ENCODE peak calls at places on chromosomes 3 and 15, in eight cellular contexts. One of them, this sample, is unnamed.

GRCh38 chr3:122857019-122857418 is 62.1 kb downstream of the SLC49A4 start:
- DNase-seq in thyroid gland: no peak
- DNase-seq in PC-9: peak
- DNase-seq in suprapubic skin: no peak
- DNase-seq in substantia nigra: no peak
- DNase-seq in right cardiac atrium: no peak
- DNase-seq in aorta: no peak
- DNase-seq in ovary: no peak
- DNase-seq in this sample: no peak

GRCh38 chr15:40292246-40292645 is 9.4 kb upstream of the ANKRD63 start:
- DNase-seq in ovary: no peak
- DNase-seq in thyroid gland: no peak
- DNase-seq in suprapubic skin: no peak
- DNase-seq in aorta: no peak
- DNase-seq in right cardiac atrium: peak
- DNase-seq in substantia nigra: no peak
- DNase-seq in PC-9: no peak
- DNase-seq in this sample: no peak

GRCh38 chr3:140386357-140387100 is 291.3 kb upstream of the TRIM42 start:
- DNase-seq in PC-9: no peak
- DNase-seq in substantia nigra: no peak
- DNase-seq in thyroid gland: peak
- DNase-seq in suprapubic skin: no peak
- DNase-seq in ovary: peak
- DNase-seq in aorta: no peak
- DNase-seq in right cardiac atrium: no peak
- DNase-seq in this sample: no peak

GRCh38 chr3:14680716-14681115 is 5.8 kb downstream of the C3orf20 start:
- DNase-seq in suprapubic skin: no peak
- DNase-seq in ovary: no peak
- DNase-seq in aorta: no peak
- DNase-seq in substantia nigra: no peak
- DNase-seq in thyroid gland: peak
- DNase-seq in right cardiac atrium: peak
- DNase-seq in PC-9: no peak
- DNase-seq in this sample: no peak

GRCh38 chr15:70793694-70794093 is 30.3 kb upstream of the UACA start:
- DNase-seq in suprapubic skin: no peak
- DNase-seq in ovary: no peak
- DNase-seq in thyroid gland: no peak
- DNase-seq in substantia nigra: no peak
- DNase-seq in aorta: no peak
- DNase-seq in PC-9: no peak
- DNase-seq in right cardiac atrium: no peak
- DNase-seq in this sample: no peak

GRCh38 chr15:98853161-98853560 is 154.4 kb downstream of the PGPEP1L start:
- DNase-seq in ovary: peak
- DNase-seq in PC-9: peak
- DNase-seq in substantia nigra: peak
- DNase-seq in right cardiac atrium: peak
- DNase-seq in thyroid gland: peak
- DNase-seq in aorta: peak
- DNase-seq in suprapubic skin: peak
- DNase-seq in this sample: no peak

GRCh38 chr3:177150970-177151627 is 46.2 kb downstream of the TBL1XR1 start:
- DNase-seq in right cardiac atrium: no peak
- DNase-seq in suprapubic skin: no peak
- DNase-seq in PC-9: peak
- DNase-seq in substantia nigra: no peak
- DNase-seq in ovary: no peak
- DNase-seq in thyroid gland: no peak
- DNase-seq in aorta: no peak
- DNase-seq in this sample: peak

GRCh38 chr15:74396445-74397238 is 29.2 kb upstream of the CYP11A1 start:
- DNase-seq in ovary: no peak
- DNase-seq in suprapubic skin: no peak
- DNase-seq in PC-9: peak
- DNase-seq in thyroid gland: no peak
- DNase-seq in aorta: no peak
- DNase-seq in substantia nigra: peak
- DNase-seq in right cardiac atrium: peak
- DNase-seq in this sample: peak

GRCh38 chr3:8503461-8503860 is 1.8 kb downstream of the LMCD1 start:
- DNase-seq in PC-9: peak
- DNase-seq in ovary: no peak
- DNase-seq in substantia nigra: no peak
- DNase-seq in suprapubic skin: no peak
- DNase-seq in thyroid gland: no peak
- DNase-seq in right cardiac atrium: no peak
- DNase-seq in aorta: no peak
- DNase-seq in this sample: no peak

GRCh38 chr3:17638351-17638750 is 104.1 kb downstream of the TBC1D5 start:
- DNase-seq in right cardiac atrium: no peak
- DNase-seq in thyroid gland: no peak
- DNase-seq in PC-9: no peak
- DNase-seq in ovary: no peak
- DNase-seq in aorta: no peak
- DNase-seq in suprapubic skin: no peak
- DNase-seq in substantia nigra: no peak
- DNase-seq in this sample: no peak

GRCh38 chr3:123303976-123304560 is 102.3 kb downstream of the SEC22A start:
- DNase-seq in ovary: no peak
- DNase-seq in thyroid gland: no peak
- DNase-seq in aorta: no peak
- DNase-seq in substantia nigra: no peak
- DNase-seq in PC-9: no peak
- DNase-seq in suprapubic skin: no peak
- DNase-seq in right cardiac atrium: peak
- DNase-seq in this sample: no peak

GRCh38 chr15:88646951-88647350 is 8.1 kb downstream of the ISG20 start:
- DNase-seq in suprapubic skin: peak
- DNase-seq in aorta: no peak
- DNase-seq in right cardiac atrium: no peak
- DNase-seq in substantia nigra: no peak
- DNase-seq in thyroid gland: no peak
- DNase-seq in PC-9: no peak
- DNase-seq in ovary: no peak
- DNase-seq in this sample: no peak

GRCh38 chr3:143855183-143855582 is 6.9 kb upstream of the SLC9A9 start:
- DNase-seq in substantia nigra: no peak
- DNase-seq in aorta: no peak
- DNase-seq in suprapubic skin: no peak
- DNase-seq in PC-9: no peak
- DNase-seq in ovary: no peak
- DNase-seq in right cardiac atrium: no peak
- DNase-seq in thyroid gland: no peak
- DNase-seq in this sample: no peak

GRCh38 chr15:82177291-82178010 is 85.1 kb downstream of the EFL1 start:
- DNase-seq in right cardiac atrium: no peak
- DNase-seq in aorta: no peak
- DNase-seq in ovary: no peak
- DNase-seq in thyroid gland: no peak
- DNase-seq in suprapubic skin: no peak
- DNase-seq in PC-9: no peak
- DNase-seq in substantia nigra: no peak
- DNase-seq in this sample: peak

GRCh38 chr3:139561959-139562676 is 22.6 kb upstream of the RBP1 start:
- DNase-seq in aorta: no peak
- DNase-seq in right cardiac atrium: no peak
- DNase-seq in suprapubic skin: no peak
- DNase-seq in PC-9: peak
- DNase-seq in substantia nigra: peak
- DNase-seq in ovary: peak
- DNase-seq in thyroid gland: peak
- DNase-seq in this sample: no peak

GRCh38 chr15:34122771-34123183 is 20.9 kb downstream of the PGBD4 start:
- DNase-seq in PC-9: no peak
- DNase-seq in substantia nigra: no peak
- DNase-seq in aorta: no peak
- DNase-seq in right cardiac atrium: no peak
- DNase-seq in ovary: no peak
- DNase-seq in suprapubic skin: no peak
- DNase-seq in thyroid gland: no peak
- DNase-seq in this sample: peak

GRCh38 chr3:69085543-69086132 is 901 bp downstream of the ARL6IP5 start:
- DNase-seq in aorta: peak
- DNase-seq in suprapubic skin: no peak
- DNase-seq in right cardiac atrium: no peak
- DNase-seq in thyroid gland: peak
- DNase-seq in PC-9: no peak
- DNase-seq in ovary: no peak
- DNase-seq in substantia nigra: peak
- DNase-seq in this sample: no peak

GRCh38 chr3:134609821-134610454 is 40.9 kb downstream of the KY start:
- DNase-seq in PC-9: no peak
- DNase-seq in ovary: no peak
- DNase-seq in suprapubic skin: no peak
- DNase-seq in substantia nigra: no peak
- DNase-seq in aorta: no peak
- DNase-seq in thyroid gland: no peak
- DNase-seq in right cardiac atrium: no peak
- DNase-seq in this sample: no peak

GRCh38 chr15:25170113-25170731 is 215.4 kb downstream of the SNRPN start:
- DNase-seq in substantia nigra: no peak
- DNase-seq in suprapubic skin: no peak
- DNase-seq in PC-9: no peak
- DNase-seq in thyroid gland: no peak
- DNase-seq in right cardiac atrium: peak
- DNase-seq in ovary: peak
- DNase-seq in aorta: peak
- DNase-seq in this sample: no peak

GRCh38 chr15:74752011-74752410 is 3.4 kb downstream of the CYP1A2 start:
- DNase-seq in PC-9: no peak
- DNase-seq in suprapubic skin: no peak
- DNase-seq in aorta: no peak
- DNase-seq in right cardiac atrium: no peak
- DNase-seq in substantia nigra: no peak
- DNase-seq in thyroid gland: peak
- DNase-seq in ovary: no peak
- DNase-seq in this sample: no peak

GRCh38 chr3:196219194-196219969 is 3.0 kb downstream of the SLC51A start:
- DNase-seq in suprapubic skin: no peak
- DNase-seq in substantia nigra: no peak
- DNase-seq in aorta: peak
- DNase-seq in ovary: peak
- DNase-seq in thyroid gland: no peak
- DNase-seq in right cardiac atrium: no peak
- DNase-seq in PC-9: no peak
- DNase-seq in this sample: no peak

GRCh38 chr15:27747997-27748396 is 351.1 kb downstream of the OCA2 start:
- DNase-seq in PC-9: no peak
- DNase-seq in ovary: no peak
- DNase-seq in right cardiac atrium: no peak
- DNase-seq in thyroid gland: no peak
- DNase-seq in aorta: no peak
- DNase-seq in substantia nigra: no peak
- DNase-seq in suprapubic skin: no peak
- DNase-seq in this sample: no peak

GRCh38 chr15:97473615-97474014 is 486.9 kb upstream of the ARRDC4 start:
- DNase-seq in ovary: no peak
- DNase-seq in substantia nigra: no peak
- DNase-seq in suprapubic skin: no peak
- DNase-seq in PC-9: no peak
- DNase-seq in right cardiac atrium: no peak
- DNase-seq in aorta: no peak
- DNase-seq in thyroid gland: no peak
- DNase-seq in this sample: no peak

GRCh38 chr15:97470417-97470816 is 490.1 kb upstream of the ARRDC4 start:
- DNase-seq in aorta: no peak
- DNase-seq in right cardiac atrium: no peak
- DNase-seq in ovary: no peak
- DNase-seq in substantia nigra: no peak
- DNase-seq in thyroid gland: no peak
- DNase-seq in PC-9: no peak
- DNase-seq in suprapubic skin: no peak
- DNase-seq in this sample: no peak
- H3K27ac ChIP-seq in aorta: no peak
- H3K27ac ChIP-seq in right cardiac atrium: no peak
- H3K27ac ChIP-seq in ovary: no peak
- H3K27ac ChIP-seq in substantia nigra: no peak
- H3K27ac ChIP-seq in thyroid gland: no peak
- H3K27ac ChIP-seq in PC-9: no peak
- H3K27ac ChIP-seq in suprapubic skin: no peak
- H3K27ac ChIP-seq in this sample: no peak

DNA sequence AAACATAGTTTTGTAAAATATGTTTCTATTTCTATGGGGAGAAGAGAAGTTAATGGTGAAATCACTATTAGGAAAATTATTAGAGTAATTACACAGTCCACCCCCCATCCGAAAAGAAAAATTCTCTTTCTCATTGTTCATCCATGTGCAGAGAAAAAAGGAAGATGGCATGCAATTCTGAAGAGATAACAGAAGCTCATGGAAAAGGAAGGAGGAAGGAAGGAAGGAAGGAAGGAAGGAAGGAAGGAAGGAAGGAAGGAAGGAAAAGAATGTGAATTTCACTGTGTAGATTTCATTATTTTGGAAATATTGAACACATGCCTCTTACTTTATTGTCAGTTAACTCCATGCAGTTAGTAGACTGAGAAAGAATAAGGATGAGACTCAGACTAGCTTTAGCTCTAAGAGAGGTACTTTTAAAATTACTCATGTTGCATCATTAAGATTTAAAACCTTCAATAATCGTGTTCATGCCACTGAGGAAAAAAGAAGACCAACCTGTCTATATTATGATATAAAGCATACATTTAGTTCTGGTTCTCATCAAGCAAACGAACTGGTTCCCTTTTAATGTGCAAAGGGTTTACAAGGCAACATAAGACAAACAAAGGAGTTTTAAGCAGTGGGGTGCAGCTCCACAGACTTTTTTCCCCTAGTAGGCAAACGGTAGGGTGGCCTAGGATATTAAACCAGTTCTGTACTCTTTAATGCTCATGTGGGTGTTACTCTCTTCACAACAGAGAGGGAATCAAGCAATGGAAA is 379.6 kb downstream of the FOXP1 start:
- DNase-seq in aorta: no peak
- DNase-seq in suprapubic skin: no peak
- DNase-seq in right cardiac atrium: no peak
- DNase-seq in ovary: no peak
- DNase-seq in substantia nigra: no peak
- DNase-seq in thyroid gland: no peak
- DNase-seq in PC-9: no peak
- DNase-seq in this sample: no peak
- H3K27ac ChIP-seq in aorta: no peak
- H3K27ac ChIP-seq in suprapubic skin: no peak
- H3K27ac ChIP-seq in right cardiac atrium: no peak
- H3K27ac ChIP-seq in ovary: no peak
- H3K27ac ChIP-seq in substantia nigra: no peak
- H3K27ac ChIP-seq in thyroid gland: no peak
- H3K27ac ChIP-seq in PC-9: no peak
- H3K27ac ChIP-seq in this sample: no peak

GRCh38 chr3:186964629-186965028 is 34.3 kb downstream of the ST6GAL1 start:
- DNase-seq in right cardiac atrium: no peak
- DNase-seq in substantia nigra: no peak
- DNase-seq in aorta: no peak
- DNase-seq in thyroid gland: no peak
- DNase-seq in PC-9: no peak
- DNase-seq in ovary: no peak
- DNase-seq in suprapubic skin: no peak
- DNase-seq in this sample: no peak
- H3K27ac ChIP-seq in right cardiac atrium: peak
- H3K27ac ChIP-seq in substantia nigra: peak
- H3K27ac ChIP-seq in aorta: no peak
- H3K27ac ChIP-seq in thyroid gland: no peak
- H3K27ac ChIP-seq in PC-9: no peak
- H3K27ac ChIP-seq in ovary: no peak
- H3K27ac ChIP-seq in suprapubic skin: peak
- H3K27ac ChIP-seq in this sample: no peak

GRCh38 chr3:113211370-113212154 is at the start of gene BOC:
- DNase-seq in ovary: peak
- DNase-seq in PC-9: peak
- DNase-seq in aorta: peak
- DNase-seq in right cardiac atrium: peak
- DNase-seq in suprapubic skin: no peak
- DNase-seq in thyroid gland: peak
- DNase-seq in substantia nigra: no peak
- DNase-seq in this sample: no peak
- H3K27ac ChIP-seq in ovary: peak
- H3K27ac ChIP-seq in PC-9: no peak
- H3K27ac ChIP-seq in aorta: no peak
- H3K27ac ChIP-seq in right cardiac atrium: peak
- H3K27ac ChIP-seq in suprapubic skin: peak
- H3K27ac ChIP-seq in thyroid gland: peak
- H3K27ac ChIP-seq in substantia nigra: peak
- H3K27ac ChIP-seq in this sample: peak